ENCODE peak calls at places on chromosomes 2 and 18, in five cellular contexts. One of them, this sample, is unnamed.

GRCh38 chr18:32669549-32670165 is 103.2 kb downstream of the KLHL14 start:
- DNase-seq in stimulated activated CD4-positive, alpha-beta T cell treated with anti-CD3 and anti-CD28 coated beads, Interleukin-12 subunit alpha, Interleukin-12 subunit beta, amount 100 ng/mL, for 24 hours: no peak
- DNase-seq in heart right ventricle: no peak
- DNase-seq in activated CD4-positive, alpha-beta T cell treated with anti-CD3 and anti-CD28 coated beads for 4 hours: no peak
- DNase-seq in pons: no peak
- DNase-seq in this sample: no peak

GRCh38 chr2:55804535-55804934 is 110.9 kb upstream of the PNPT1 start:
- DNase-seq in activated CD4-positive, alpha-beta T cell treated with anti-CD3 and anti-CD28 coated beads for 4 hours: no peak
- DNase-seq in heart right ventricle: no peak
- DNase-seq in pons: peak; percentile 61
- DNase-seq in stimulated activated CD4-positive, alpha-beta T cell treated with anti-CD3 and anti-CD28 coated beads, Interleukin-12 subunit alpha, Interleukin-12 subunit beta, amount 100 ng/mL, for 24 hours: no peak
- DNase-seq in this sample: no peak

GRCh38 chr2:40844353-40845277 is 392.7 kb upstream of the SLC8A1 start:
- DNase-seq in activated CD4-positive, alpha-beta T cell treated with anti-CD3 and anti-CD28 coated beads for 4 hours: no peak
- DNase-seq in stimulated activated CD4-positive, alpha-beta T cell treated with anti-CD3 and anti-CD28 coated beads, Interleukin-12 subunit alpha, Interleukin-12 subunit beta, amount 100 ng/mL, for 24 hours: no peak
- DNase-seq in pons: no peak
- DNase-seq in heart right ventricle: no peak
- DNase-seq in this sample: no peak

GRCh38 chr18:77361382-77361781 is 111.7 kb downstream of the GALR1 start:
- DNase-seq in heart right ventricle: no peak
- DNase-seq in activated CD4-positive, alpha-beta T cell treated with anti-CD3 and anti-CD28 coated beads for 4 hours: no peak
- DNase-seq in stimulated activated CD4-positive, alpha-beta T cell treated with anti-CD3 and anti-CD28 coated beads, Interleukin-12 subunit alpha, Interleukin-12 subunit beta, amount 100 ng/mL, for 24 hours: no peak
- DNase-seq in pons: no peak
- DNase-seq in this sample: no peak

GRCh38 chr2:201151127-201152074 is 31.5 kb upstream of the CASP10 start:
- DNase-seq in pons: no peak
- DNase-seq in heart right ventricle: no peak
- DNase-seq in stimulated activated CD4-positive, alpha-beta T cell treated with anti-CD3 and anti-CD28 coated beads, Interleukin-12 subunit alpha, Interleukin-12 subunit beta, amount 100 ng/mL, for 24 hours: no peak
- DNase-seq in activated CD4-positive, alpha-beta T cell treated with anti-CD3 and anti-CD28 coated beads for 4 hours: no peak
- DNase-seq in this sample: peak; percentile 64

GRCh38 chr2:20351555-20352229 is 1.0 kb upstream of the PUM2 start:
- DNase-seq in heart right ventricle: no peak
- DNase-seq in activated CD4-positive, alpha-beta T cell treated with anti-CD3 and anti-CD28 coated beads for 4 hours: no peak
- DNase-seq in stimulated activated CD4-positive, alpha-beta T cell treated with anti-CD3 and anti-CD28 coated beads, Interleukin-12 subunit alpha, Interleukin-12 subunit beta, amount 100 ng/mL, for 24 hours: no peak
- DNase-seq in pons: no peak
- DNase-seq in this sample: no peak

GRCh38 chr18:63158012-63158631 is 161.4 kb downstream of the BCL2 start:
- DNase-seq in pons: no peak
- DNase-seq in activated CD4-positive, alpha-beta T cell treated with anti-CD3 and anti-CD28 coated beads for 4 hours: no peak
- DNase-seq in stimulated activated CD4-positive, alpha-beta T cell treated with anti-CD3 and anti-CD28 coated beads, Interleukin-12 subunit alpha, Interleukin-12 subunit beta, amount 100 ng/mL, for 24 hours: no peak
- DNase-seq in heart right ventricle: no peak
- DNase-seq in this sample: no peak

GRCh38 chr18:5440297-5440696 is 103.5 kb downstream of the EPB41L3 start:
- DNase-seq in stimulated activated CD4-positive, alpha-beta T cell treated with anti-CD3 and anti-CD28 coated beads, Interleukin-12 subunit alpha, Interleukin-12 subunit beta, amount 100 ng/mL, for 24 hours: no peak
- DNase-seq in activated CD4-positive, alpha-beta T cell treated with anti-CD3 and anti-CD28 coated beads for 4 hours: no peak
- DNase-seq in heart right ventricle: no peak
- DNase-seq in pons: peak; percentile 45
- DNase-seq in this sample: peak; percentile 70

GRCh38 chr2:108967757-108968156 is 21.3 kb downstream of the EDAR start:
- DNase-seq in heart right ventricle: no peak
- DNase-seq in pons: no peak
- DNase-seq in activated CD4-positive, alpha-beta T cell treated with anti-CD3 and anti-CD28 coated beads for 4 hours: no peak
- DNase-seq in stimulated activated CD4-positive, alpha-beta T cell treated with anti-CD3 and anti-CD28 coated beads, Interleukin-12 subunit alpha, Interleukin-12 subunit beta, amount 100 ng/mL, for 24 hours: no peak
- DNase-seq in this sample: no peak

GRCh38 chr2:143259368-143259958 is 130.2 kb downstream of the ARHGAP15 start:
- DNase-seq in activated CD4-positive, alpha-beta T cell treated with anti-CD3 and anti-CD28 coated beads for 4 hours: peak; percentile 68
- DNase-seq in heart right ventricle: no peak
- DNase-seq in pons: peak; percentile 80
- DNase-seq in stimulated activated CD4-positive, alpha-beta T cell treated with anti-CD3 and anti-CD28 coated beads, Interleukin-12 subunit alpha, Interleukin-12 subunit beta, amount 100 ng/mL, for 24 hours: no peak
- DNase-seq in this sample: peak; percentile 92

GRCh38 chr2:174585657-174586056 is 11.9 kb downstream of the WIPF1 start:
- DNase-seq in pons: no peak
- DNase-seq in heart right ventricle: no peak
- DNase-seq in activated CD4-positive, alpha-beta T cell treated with anti-CD3 and anti-CD28 coated beads for 4 hours: no peak
- DNase-seq in stimulated activated CD4-positive, alpha-beta T cell treated with anti-CD3 and anti-CD28 coated beads, Interleukin-12 subunit alpha, Interleukin-12 subunit beta, amount 100 ng/mL, for 24 hours: no peak
- DNase-seq in this sample: no peak

This sample was measured in adipocyte.